ENCODE peak calls at places on chromosomes 11 and 22, in seven cellular contexts. T, B, X, M, K, G and V are unnamed samples.
A peak's percentile ranks its signal among the peaks of the same experiment; 100 is the strongest.

GRCh38 chr22:19709063-19709769 is 5.1 kb upstream of the SEPTIN5 start:
- DNase-seq in T (no peak), G (no peak), M (no peak), K (peak; percentile 66), X (peak; percentile 81), B (no peak), V (no peak)

GRCh38 chr22:19289475-19290161 is 1.9 kb downstream of the CLTCL1 start:
- DNase-seq in T (peak; percentile 79), X (no peak), G (no peak), B (no peak), K (no peak), M (no peak), V (no peak)

GRCh38 chr22:20010307-20011122 is 6.1 kb downstream of the ARVCF start:
- DNase-seq in B (no peak), G (peak; percentile 29), K (no peak), X (no peak), M (no peak), T (no peak), V (no peak)

GRCh38 chr22:28017859-28018258 is 98.8 kb upstream of the PITPNB start:
- DNase-seq in G (no peak), T (no peak), B (no peak), X (peak; percentile 10), K (peak; percentile 9), M (no peak), V (no peak)

GRCh38 chr11:80698646-80699045 is 1257.8 kb upstream of the TENM4 start:
- DNase-seq in M (no peak), T (no peak), G (no peak), X (no peak), B (no peak), K (no peak), V (no peak)

GRCh38 chr11:70707821-70708220 is 309.5 kb downstream of the CTTN start:
- DNase-seq in T (no peak), G (no peak), X (no peak), K (no peak), B (no peak), M (no peak), V (no peak)

GRCh38 chr22:38220653-38221386 is 19.0 kb downstream of the MAFF start:
- DNase-seq in B (no peak), T (no peak), X (no peak), K (no peak), G (no peak), M (no peak), V (no peak)

GRCh38 chr22:38927033-38927789 is 30.2 kb upstream of the APOBEC3A start:
- DNase-seq in B (peak; percentile 70), G (peak; percentile 79), M (peak; percentile 48), K (peak; percentile 74), X (peak; percentile 77), T (peak; percentile 60), V (peak; percentile 71)

GRCh38 chr22:37639070-37639760 is at the start of gene SH3BP1:
- DNase-seq in K (peak; percentile 68), B (peak; percentile 54), M (no peak), T (peak; percentile 53), G (peak; percentile 44), X (peak; percentile 62), V (no peak)

GRCh38 chr11:127902405-127902804 is 685.0 kb downstream of the ETS1 start:
- DNase-seq in B (no peak), K (no peak), X (no peak), G (no peak), M (no peak), T (no peak), V (no peak)

GRCh38 chr11:73241300-73241699 is 23.2 kb downstream of the P2RY2 start:
- DNase-seq in K (no peak), X (no peak), M (no peak), T (no peak), G (no peak), B (no peak), V (no peak)

GRCh38 chr11:14643697-14644395 is at the start of gene PDE3B:
- DNase-seq in T (peak; percentile 70), B (peak; percentile 77), G (peak; percentile 58), K (peak; percentile 84), X (peak; percentile 68), M (peak; percentile 57), V (peak; percentile 77)

GRCh38 chr11:28739489-28740280 is 631.5 kb downstream of the METTL15 start:
- DNase-seq in X (no peak), G (no peak), K (no peak), T (no peak), M (no peak), B (no peak), V (no peak)

GRCh38 chr22:24289138-24289537 is 18.5 kb downstream of the SPECC1L start:
- DNase-seq in G (no peak), B (no peak), M (no peak), T (peak; percentile 81), K (no peak), X (no peak), V (no peak)

GRCh38 chr22:33785283-33785991 is 134.8 kb downstream of the LARGE1 start:
- DNase-seq in K (no peak), G (no peak), T (peak; percentile 51), X (no peak), M (no peak), B (no peak), V (no peak)

GRCh38 chr22:22764085-22764484 is 119.7 kb downstream of the GGTLC2 start:
- DNase-seq in B (no peak), X (no peak), K (no peak), M (no peak), T (no peak), G (no peak), V (no peak)

DNA sequence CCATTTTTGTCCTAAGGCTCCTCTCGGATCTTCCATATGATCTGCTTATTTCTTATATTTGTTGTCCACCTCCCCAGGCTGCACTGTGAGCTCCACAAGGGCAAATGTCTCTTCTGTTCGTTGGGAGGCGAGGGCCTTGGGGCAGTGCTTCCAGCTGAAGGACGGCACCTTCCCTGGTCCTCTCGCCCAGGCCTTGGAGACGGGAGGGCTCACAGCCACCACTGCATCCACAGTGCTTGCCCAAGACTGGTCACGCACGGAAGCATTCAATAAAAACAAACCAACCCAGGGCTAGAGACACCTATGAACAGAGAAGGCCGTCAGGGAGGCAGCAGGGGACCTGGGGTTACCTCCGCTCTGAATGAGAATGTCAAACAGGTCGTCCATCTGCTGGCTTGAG is 46.2 kb downstream of the SGSM3 start:
- DNase-seq in K (no peak), G (no peak), X (no peak), B (no peak), M (no peak), T (no peak), V (no peak)
- H3K27ac ChIP-seq in K (no peak overlapping the region), G (no peak overlapping the region), X (no peak overlapping the region), B (no peak overlapping the region), M (no peak overlapping the region), T (no peak overlapping the region), V (no peak overlapping the region)

DNA sequence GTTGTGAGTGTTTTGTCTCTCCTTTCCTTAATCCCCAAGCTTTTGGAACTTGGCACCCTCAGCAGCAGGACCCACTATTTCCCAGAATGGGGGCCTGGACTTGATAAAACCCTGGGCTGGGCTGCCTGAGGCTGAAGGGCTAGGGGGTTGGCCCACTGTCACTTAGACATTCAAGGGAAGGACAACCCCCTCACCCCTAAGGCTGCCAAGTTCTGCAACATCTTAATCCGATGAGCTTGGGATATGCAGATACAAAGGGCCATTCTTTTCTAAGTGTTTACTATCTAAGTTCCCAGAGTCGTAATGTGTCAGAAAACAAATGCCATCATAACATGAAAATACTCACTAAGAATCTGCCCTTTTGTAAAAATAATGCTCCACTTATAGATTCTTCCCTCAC is 42.9 kb downstream of the IRAG1 start:
- DNase-seq in X (no peak), T (no peak), B (no peak), G (no peak), M (no peak), K (no peak), V (no peak)
- H3K27ac ChIP-seq in X (no peak overlapping the region), T (no peak overlapping the region), B (no peak overlapping the region), G (no peak overlapping the region), M (no peak overlapping the region), K (no peak overlapping the region), V (no peak overlapping the region)

GRCh38 chr11:6735306-6735705 is 36.5 kb downstream of the OR2AG2 start:
- DNase-seq in K (no peak), X (no peak), M (no peak), G (no peak), B (no peak), T (no peak), V (no peak)

GRCh38 chr11:6742260-6742659 is 29.5 kb downstream of the OR2AG2 start:
- DNase-seq in B (no peak), M (no peak), G (no peak), K (no peak), X (no peak), T (no peak), V (no peak)

GRCh38 chr11:6736495-6737121 is 35.2 kb downstream of the OR2AG2 start:
- DNase-seq in K (no peak), M (no peak), G (no peak), X (no peak), B (no peak), T (peak; percentile 4), V (no peak)

GRCh38 chr11:6737872-6738466 is 33.8 kb downstream of the OR2AG2 start:
- DNase-seq in G (peak; percentile 56), X (no peak), B (no peak), T (peak; percentile 54), K (no peak), M (peak; percentile 5), V (no peak)

DNA sequence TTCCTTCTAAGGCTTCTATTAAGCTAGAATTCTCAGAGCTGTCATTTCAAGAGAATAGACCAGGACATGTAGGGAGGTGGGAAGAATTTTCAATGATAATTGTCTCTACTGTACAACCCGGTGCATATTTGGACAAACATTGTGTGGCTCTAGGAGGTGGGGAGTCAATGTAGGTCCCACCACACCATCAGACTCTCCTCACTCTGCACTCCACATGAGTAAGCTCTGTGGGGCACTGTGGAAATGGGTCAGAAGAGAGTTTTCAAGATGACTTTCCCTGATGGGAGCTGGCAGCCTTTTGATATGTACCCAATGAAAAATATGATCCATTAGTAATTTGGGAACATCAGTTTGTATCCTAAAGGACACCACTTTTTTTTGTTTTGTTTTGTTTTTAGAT is 33.2 kb downstream of the OR2AG2 start:
- DNase-seq in X (no peak), M (no peak), T (no peak), B (no peak), K (no peak), G (no peak), V (no peak)
- H3K27ac ChIP-seq in X (no peak overlapping the region), M (no peak overlapping the region), T (no peak overlapping the region), B (no peak overlapping the region), K (no peak overlapping the region), G (no peak overlapping the region), V (no peak overlapping the region)

GRCh38 chr11:58769308-58769707 is 37.6 kb upstream of the GLYAT start:
- DNase-seq in K (no peak), B (no peak), T (no peak), M (no peak), G (no peak), X (no peak), V (no peak)
- H3K27ac ChIP-seq in K (no peak overlapping the region), B (no peak overlapping the region), T (no peak overlapping the region), M (no peak overlapping the region), G (no peak overlapping the region), X (no peak overlapping the region), V (no peak overlapping the region)

DNA sequence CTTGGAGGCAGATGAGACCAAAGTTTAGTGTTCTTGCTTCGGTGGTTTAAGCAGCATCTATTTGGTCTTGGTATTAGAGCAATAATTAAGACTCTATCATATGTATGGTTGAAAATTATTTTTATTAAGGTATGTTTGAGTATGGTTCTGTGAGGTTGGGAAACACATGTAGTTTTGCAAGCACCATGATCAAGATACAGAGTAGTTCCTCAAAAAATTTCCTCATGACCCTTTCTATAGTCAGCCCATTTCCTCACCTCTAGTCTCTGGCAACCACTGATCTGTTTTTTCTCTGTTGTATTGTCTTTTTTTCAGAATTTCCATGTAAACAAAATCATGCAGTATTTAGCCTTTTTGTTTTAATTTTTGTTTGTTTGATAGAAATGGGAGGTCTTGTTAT is 18.4 kb downstream of the MTMR3 start:
- DNase-seq in G (no peak), T (no peak), X (no peak), M (no peak), K (no peak), B (no peak), V (no peak)
- H3K27ac ChIP-seq in G (no peak overlapping the region), T (no peak overlapping the region), X (no peak overlapping the region), M (no peak overlapping the region), K (no peak overlapping the region), B (no peak overlapping the region), V (no peak overlapping the region)